ENCODE peak calls at places on chromosomes 3 and 15, in five cellular contexts. B is esophagus muscularis mucosa, R is neural progenitor cell, Y is left ventricle myocardium inferior, Z is dorsolateral prefrontal cortex. N is an unnamed sample.

GRCh38 chr15:44676676-44677075 is 13.2 kb upstream of the SPG11 start:
- DNase-seq in B (no peak), R (no peak), Y (no peak), Z (no peak), N (no peak)

GRCh38 chr15:77052556-77052955 is 18.4 kb downstream of the TSPAN3 start:
- DNase-seq in B (no peak), R (no peak), Y (no peak), Z (no peak), N (no peak)

GRCh38 chr3:169390741-169391300 is 272.7 kb downstream of the MECOM start:
- DNase-seq in B (no peak), R (no peak), Y (no peak), Z (no peak), N (no peak)

GRCh38 chr3:194322701-194323174 is 28.4 kb downstream of the CPN2 start:
- DNase-seq in B (no peak), R (no peak), Y (no peak), Z (no peak), N (no peak)

GRCh38 chr3:53602866-53603265 is 108.5 kb downstream of the CACNA1D start:
- DNase-seq in B (no peak), R (no peak), Y (no peak), Z (no peak), N (no peak)

GRCh38 chr3:151788401-151788800 is 25.5 kb upstream of the AADAC start:
- DNase-seq in B (no peak), R (no peak), Y (no peak), Z (no peak), N (no peak)

GRCh38 chr3:170331143-170331542 is 26.4 kb upstream of the SKIL start:
- DNase-seq in B (no peak), R (no peak), Y (no peak), Z (no peak), N (no peak)

GRCh38 chr3:76585794-76586392 is 454.0 kb upstream of the ROBO2 start:
- DNase-seq in B (no peak), R (peak), Y (no peak), Z (no peak), N (no peak)

GRCh38 chr15:71451080-71451479 is 335.8 kb downstream of the THSD4 start:
- DNase-seq in B (no peak), R (no peak), Y (no peak), Z (no peak), N (no peak)

GRCh38 chr15:23823508-23823907 is 136.4 kb upstream of the NDN start:
- DNase-seq in B (no peak), R (peak), Y (no peak), Z (no peak), N (no peak)

GRCh38 chr3:128054363-128054762 is 2.1 kb downstream of the SEC61A1 start:
- DNase-seq in B (no peak), R (no peak), Y (no peak), Z (no peak), N (no peak)

GRCh38 chr3:127709320-127710060 is 36.7 kb downstream of the ABTB1 start:
- DNase-seq in B (no peak), R (no peak), Y (no peak), Z (no peak), N (no peak)

GRCh38 chr15:89472785-89473256 is 23.6 kb downstream of the RHCG start:
- DNase-seq in B (no peak), R (peak), Y (peak), Z (peak), N (no peak)

GRCh38 chr3:11784962-11785361 is 61.7 kb downstream of the TAMM41 start:
- DNase-seq in B (no peak), R (no peak), Y (no peak), Z (no peak), N (no peak)

GRCh38 chr15:87348746-87349145 is 907.8 kb downstream of the NTRK3 start:
- DNase-seq in B (no peak), R (no peak), Y (no peak), Z (no peak), N (no peak)

GRCh38 chr3:169497567-169498257 is 165.8 kb downstream of the MECOM start:
- DNase-seq in B (no peak), R (no peak), Y (no peak), Z (no peak), N (no peak)

GRCh38 chr15:23539892-23540291 is 25.6 kb upstream of the MKRN3 start:
- DNase-seq in B (no peak), R (no peak), Y (no peak), Z (no peak), N (no peak)

GRCh38 chr15:31024979-31025378 is 33.6 kb upstream of the MTMR10 start:
- DNase-seq in B (no peak), R (no peak), Y (no peak), Z (no peak), N (no peak)

GRCh38 chr3:14773691-14774128 is 45.1 kb upstream of the FGD5 start:
- DNase-seq in B (peak), R (no peak), Y (no peak), Z (no peak), N (no peak)

GRCh38 chr3:12357456-12357855 is 68.6 kb downstream of the PPARG start:
- DNase-seq in B (no peak), R (no peak), Y (no peak), Z (no peak), N (no peak)

GRCh38 chr15:41501191-41501917 is 7.7 kb downstream of the ITPKA start:
- DNase-seq in B (no peak), R (peak), Y (no peak), Z (no peak), N (no peak)

GRCh38 chr3:122183521-122183892 is at the start of gene CASR:
- DNase-seq in B (no peak), R (peak), Y (no peak), Z (no peak), N (no peak)

GRCh38 chr3:136838641-136839555 is 20.0 kb downstream of the SLC35G2 start:
- DNase-seq in B (no peak), R (no peak), Y (no peak), Z (no peak), N (no peak)

GRCh38 chr3:185362850-185363661 is at the start of gene MAP3K13:
- DNase-seq in B (no peak), R (peak), Y (peak), Z (peak), N (peak)

GRCh38 chr3:130729154-130729553 is 17.5 kb downstream of the PIK3R4 start:
- DNase-seq in B (no peak), R (no peak), Y (no peak), Z (no peak), N (no peak)

GRCh38 chr3:104825116-104825515 is 541.6 kb upstream of the ALCAM start:
- DNase-seq in B (no peak), R (peak), Y (no peak), Z (no peak), N (no peak)

GRCh38 chr3:81352867-81353266 is 408.6 kb downstream of the GBE1 start:
- DNase-seq in B (no peak), R (peak), Y (no peak), Z (no peak), N (no peak)

GRCh38 chr3:123723527-123724168 is 138.8 kb upstream of the HACD2 start:
- DNase-seq in B (no peak), R (peak), Y (no peak), Z (peak), N (no peak)

GRCh38 chr15:63046927-63047760 is 4.6 kb downstream of the TPM1 start:
- DNase-seq in B (no peak), R (peak), Y (no peak), Z (no peak), N (no peak)

GRCh38 chr15:79041598-79042175 is 48.9 kb downstream of the RASGRF1 start:
- DNase-seq in B (no peak), R (no peak), Y (no peak), Z (no peak), N (no peak)

GRCh38 chr3:29537889-29538609 is 257.2 kb downstream of the RBMS3 start:
- DNase-seq in B (no peak), R (no peak), Y (no peak), Z (no peak), N (no peak)

GRCh38 chr3:13111874-13112520 is 38.8 kb upstream of the IQSEC1 start:
- DNase-seq in B (no peak), R (no peak), Y (no peak), Z (no peak), N (no peak)

GRCh38 chr15:74651251-74651741 is 35.7 kb downstream of the CLK3 start:
- DNase-seq in B (no peak), R (no peak), Y (no peak), Z (no peak), N (no peak)

GRCh38 chr3:193972816-193973215 is 163.1 kb upstream of the HES1 start:
- DNase-seq in B (no peak), R (no peak), Y (no peak), Z (no peak), N (no peak)

GRCh38 chr3:173869786-173870185 is 472.2 kb downstream of the NLGN1 start:
- DNase-seq in B (no peak), R (no peak), Y (no peak), Z (no peak), N (no peak)

GRCh38 chr3:150636258-150636657 is 33.1 kb downstream of the SELENOT start:
- DNase-seq in B (no peak), R (no peak), Y (no peak), Z (no peak), N (no peak)

GRCh38 chr15:37586976-37587375 is 347.5 kb upstream of the TMCO5A start:
- DNase-seq in B (no peak), R (no peak), Y (no peak), Z (no peak), N (no peak)

GRCh38 chr15:82231842-82232241 is 30.7 kb downstream of the EFL1 start:
- DNase-seq in B (no peak), R (peak), Y (no peak), Z (no peak), N (no peak)
- H3K27ac ChIP-seq in B (no peak), R (no peak), Y (no peak), Z (no peak), N (no peak)

GRCh38 chr3:115875460-115875859 is 252.2 kb downstream of the GAP43 start:
- DNase-seq in B (no peak), R (no peak), Y (no peak), Z (no peak), N (no peak)

GRCh38 chr3:115877647-115877934 is 254.3 kb downstream of the GAP43 start:
- DNase-seq in B (no peak), R (no peak), Y (no peak), Z (no peak), N (no peak)

DNA sequence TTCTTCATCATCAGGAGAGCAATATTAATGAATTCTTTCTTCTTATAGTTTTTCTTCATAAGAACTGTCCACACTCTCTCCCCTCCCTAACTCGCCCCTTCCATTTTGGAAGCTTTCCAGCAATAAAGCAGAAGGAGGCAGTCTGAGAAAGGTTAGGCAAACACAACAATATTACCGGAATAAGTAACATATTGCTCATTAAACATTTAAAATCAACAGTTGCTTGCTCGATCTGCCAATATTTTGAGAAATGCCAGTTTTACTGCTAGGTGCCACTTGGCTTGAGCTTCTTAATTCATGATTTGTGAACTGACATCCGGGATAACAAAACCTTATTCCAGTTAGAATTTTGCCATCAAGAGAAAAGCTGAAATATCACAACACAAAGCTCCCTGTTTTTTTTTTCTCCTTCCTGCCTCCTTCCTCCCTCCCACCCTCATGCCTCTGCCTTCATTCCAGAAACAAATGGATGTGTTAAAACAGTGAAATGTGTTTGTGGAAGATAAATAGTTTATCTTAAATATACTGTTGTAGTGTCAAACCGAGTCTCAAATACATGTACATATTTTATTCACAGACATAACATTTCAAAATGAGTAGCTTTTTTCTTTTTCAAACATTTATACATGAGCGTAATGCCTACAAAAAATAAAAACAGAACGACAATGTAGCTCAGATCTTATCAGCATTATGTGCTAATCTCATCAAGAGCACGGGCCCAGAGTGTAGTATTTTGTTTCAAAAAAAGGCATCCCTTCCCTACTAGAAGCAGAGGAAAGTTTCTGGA is 253.7 kb downstream of the GAP43 start:
- DNase-seq in B (no peak), R (no peak), Y (no peak), Z (no peak), N (no peak)
- H3K4me3 ChIP-seq in B (peak), R (no peak), Y (peak), Z (peak), N (peak)

GRCh38 chr15:99981223-99981647 is 248.0 kb upstream of the LYSMD4 start:
- DNase-seq in B (no peak), R (no peak), Y (no peak), Z (no peak), N (no peak)
- TF ChIP-seq CTCF in B (no peak), R (peak), Y (peak), Z (no peak), N (no peak)

GRCh38 chr15:81301815-81302399 is 22.0 kb downstream of the STARD5 start:
- DNase-seq in B (no peak), R (no peak), Y (no peak), Z (no peak), N (no peak)

GRCh38 chr15:81304226-81304625 is 19.7 kb downstream of the STARD5 start:
- DNase-seq in B (no peak), R (no peak), Y (peak), Z (no peak), N (no peak)

GRCh38 chr15:81301385-81301784 is 22.6 kb downstream of the STARD5 start:
- DNase-seq in B (no peak), R (no peak), Y (no peak), Z (no peak), N (no peak)

GRCh38 chr15:81303241-81304225 is 20.4 kb downstream of the STARD5 start:
- DNase-seq in B (no peak), R (peak), Y (no peak), Z (no peak), N (no peak)

DNA sequence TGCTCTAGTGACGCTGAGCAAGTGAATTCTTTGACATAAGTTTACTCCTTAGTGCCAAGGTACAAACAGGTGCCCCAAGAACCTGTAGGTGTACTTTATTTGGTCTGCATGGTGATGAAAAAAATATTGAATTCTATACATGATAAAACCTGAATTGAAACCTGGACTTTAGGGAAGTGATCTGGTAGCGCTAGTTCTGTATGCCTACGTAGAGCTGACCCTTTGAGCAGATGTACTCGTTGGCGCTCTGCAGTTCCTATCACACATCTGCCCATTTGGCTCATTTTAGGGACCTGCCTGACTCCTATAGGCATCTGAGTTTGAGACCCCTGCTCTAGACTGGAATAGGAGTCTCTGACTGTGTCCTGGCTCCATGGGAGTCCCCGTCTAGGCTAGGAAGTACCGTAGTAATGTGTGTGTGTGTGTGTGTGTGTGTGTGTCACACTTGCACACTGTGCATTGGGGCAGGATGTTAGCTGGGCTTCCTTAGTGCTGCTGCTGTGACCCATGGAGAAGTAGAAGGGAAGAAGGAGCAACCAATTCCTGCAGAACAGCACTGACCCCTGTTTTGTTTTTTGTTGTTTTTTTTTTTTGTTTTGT is 21.2 kb downstream of the STARD5 start:
- DNase-seq in B (no peak), R (no peak), Y (no peak), Z (no peak), N (no peak)
- H3K27ac ChIP-seq in B (peak), R (no peak), Y (peak), Z (no peak), N (no peak)

GRCh38 chr3:61875073-61875472 is 313.7 kb downstream of the PTPRG start:
- DNase-seq in B (no peak), R (no peak), Y (no peak), Z (no peak), N (no peak)
- H3K4me3 ChIP-seq in B (no peak), R (no peak), Y (no peak), Z (no peak), N (no peak)

GRCh38 chr3:121111914-121112612 is 204.1 kb downstream of the STXBP5L start:
- DNase-seq in B (no peak), R (peak), Y (no peak), Z (no peak), N (no peak)
- TF ChIP-seq CTCF in B (no peak), R (peak), Y (no peak), Z (no peak), N (no peak)

GRCh38 chr3:134933997-134934396 is 138.9 kb downstream of the EPHB1 start:
- DNase-seq in B (no peak), R (no peak), Y (no peak), Z (no peak), N (no peak)

GRCh38 chr3:134931045-134931775 is 136.2 kb downstream of the EPHB1 start:
- DNase-seq in B (no peak), R (no peak), Y (no peak), Z (no peak), N (no peak)

GRCh38 chr3:134929976-134930375 is 134.9 kb downstream of the EPHB1 start:
- DNase-seq in B (no peak), R (no peak), Y (no peak), Z (no peak), N (no peak)

GRCh38 chr3:134934933-134935332 is 139.9 kb downstream of the EPHB1 start:
- DNase-seq in B (no peak), R (no peak), Y (no peak), Z (no peak), N (no peak)

DNA sequence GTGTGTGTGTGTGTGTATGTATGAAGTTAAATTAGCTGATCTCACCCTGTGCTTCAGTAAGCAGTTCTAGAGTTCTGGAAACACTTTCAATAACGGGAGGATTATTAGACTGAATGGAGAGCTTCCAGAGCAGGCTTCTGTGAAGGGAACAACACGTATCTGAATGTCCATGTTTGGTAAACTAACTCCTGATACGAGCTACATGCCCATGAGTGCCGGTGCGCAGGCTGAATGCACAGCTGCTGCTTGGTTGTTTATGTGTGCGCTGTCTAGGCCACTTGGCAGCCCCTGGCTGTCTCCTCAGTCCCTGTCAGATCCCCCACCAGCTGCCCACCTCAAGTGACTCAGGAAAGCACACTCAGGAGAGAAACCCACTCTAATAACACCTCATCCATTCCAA is 137.0 kb downstream of the EPHB1 start:
- DNase-seq in B (no peak), R (no peak), Y (no peak), Z (no peak), N (no peak)
- H3K27ac ChIP-seq in B (no peak), R (no peak), Y (no peak), Z (no peak), N (no peak)

DNA sequence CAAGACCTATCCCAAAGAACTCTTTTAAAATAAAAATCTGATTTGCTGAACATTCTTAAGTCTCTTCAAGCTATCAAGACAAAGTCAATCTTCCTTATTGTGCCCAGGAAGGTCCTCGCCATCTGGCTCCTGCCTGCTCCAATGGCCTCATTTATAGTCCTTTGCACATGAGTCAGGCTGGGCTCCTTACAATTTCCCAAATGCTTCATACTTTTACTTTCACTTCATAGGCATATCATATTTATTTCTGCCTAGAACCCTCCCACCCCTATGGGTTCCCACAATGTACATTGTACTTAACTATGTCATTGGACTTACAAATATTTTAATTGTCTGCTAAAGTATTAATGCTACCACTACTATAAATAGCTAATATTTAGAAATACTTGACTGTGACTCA is 9.1 kb downstream of the THRB start:
- DNase-seq in B (no peak), R (no peak), Y (no peak), Z (no peak), N (no peak)
- H3K4me3 ChIP-seq in B (no peak), R (no peak), Y (no peak), Z (no peak), N (no peak)

N was measured in esophagus squamous epithelium.